ENCODE peak calls at places on chromosomes 11 and 22, in six cellular contexts. X is heart left ventricle, J is NB4, A is upper lobe of right lung, H is HepG2, L is BJ. N is an unnamed sample.
A peak's percentile ranks its signal among the peaks of the same experiment; 100 is the strongest.

GRCh38 chr11:117439256-117439655 is 111.6 kb downstream of the CEP164 start:
- DNase-seq in X (no peak), L (no peak), H (no peak), A (no peak), J (peak; percentile 29), N (no peak)

GRCh38 chr11:101470881-101471535 is 112.8 kb downstream of the TRPC6 start:
- DNase-seq in H (peak; percentile 25), A (no peak), X (no peak), L (no peak), J (no peak), N (peak; percentile 18)

GRCh38 chr11:130849215-130849568 is 67.1 kb downstream of the SNX19 start:
- DNase-seq in H (no peak), X (no peak), J (no peak), L (no peak), A (no peak), N (no peak)

GRCh38 chr22:30298005-30298701 is 8.8 kb upstream of the CASTOR1 start:
- DNase-seq in X (no peak), H (no peak), J (no peak), L (no peak), A (peak; percentile 79), N (no peak)

GRCh38 chr22:27990879-27991278 is 71.8 kb upstream of the PITPNB start:
- DNase-seq in L (no peak), J (peak; percentile 90), A (no peak), H (peak; percentile 63), X (peak; percentile 66), N (peak; percentile 10)

GRCh38 chr22:41247703-41248102 is 7.0 kb upstream of the CHADL start:
- DNase-seq in L (no peak), J (no peak), H (no peak), X (peak; percentile 57), A (no peak), N (no peak)

GRCh38 chr11:95132956-95133355 is 43.3 kb downstream of the ENDOD1 start:
- DNase-seq in X (no peak), J (no peak), H (no peak), A (no peak), L (no peak), N (no peak)

GRCh38 chr22:29062286-29062949 is 787 bp upstream of the C22orf31 start:
- DNase-seq in H (peak; percentile 73), L (no peak), A (no peak), X (no peak), J (no peak), N (no peak)

GRCh38 chr22:27857441-27857840 is 55.9 kb upstream of the MN1 start:
- DNase-seq in H (no peak), L (peak; percentile 55), J (no peak), A (no peak), X (no peak), N (no peak)

GRCh38 chr11:44226945-44227344 is 83.0 kb downstream of the ALX4 start:
- DNase-seq in X (no peak), H (no peak), A (no peak), J (no peak), L (no peak), N (no peak)

GRCh38 chr22:37681001-37681424 is 5.1 kb upstream of the NOL12 start:
- DNase-seq in H (no peak), X (no peak), A (no peak), L (no peak), J (peak; percentile 41), N (peak; percentile 56)

GRCh38 chr11:134702827-134703226 is 290.8 kb upstream of the B3GAT1 start:
- DNase-seq in A (no peak), X (no peak), J (no peak), H (no peak), L (no peak), N (no peak)

GRCh38 chr11:34915136-34916013 is 804 bp downstream of the APIP start:
- DNase-seq in X (no peak), A (no peak), H (no peak), J (peak; percentile 40), L (no peak), N (peak; percentile 44)

GRCh38 chr11:130159657-130160459 is at the start of gene ST14:
- DNase-seq in A (peak; percentile 91), J (peak; percentile 38), H (no peak), X (no peak), L (no peak), N (peak; percentile 85)

GRCh38 chr22:17105143-17106129 is 15.7 kb downstream of the TMEM121B start:
- DNase-seq in L (no peak), J (peak; percentile 21), A (peak; percentile 41), X (no peak), H (no peak), N (no peak)

GRCh38 chr11:100003985-100004384 is 683.1 kb upstream of the ARHGAP42 start:
- DNase-seq in X (no peak), L (no peak), H (no peak), J (no peak), A (no peak), N (no peak)

DNA sequence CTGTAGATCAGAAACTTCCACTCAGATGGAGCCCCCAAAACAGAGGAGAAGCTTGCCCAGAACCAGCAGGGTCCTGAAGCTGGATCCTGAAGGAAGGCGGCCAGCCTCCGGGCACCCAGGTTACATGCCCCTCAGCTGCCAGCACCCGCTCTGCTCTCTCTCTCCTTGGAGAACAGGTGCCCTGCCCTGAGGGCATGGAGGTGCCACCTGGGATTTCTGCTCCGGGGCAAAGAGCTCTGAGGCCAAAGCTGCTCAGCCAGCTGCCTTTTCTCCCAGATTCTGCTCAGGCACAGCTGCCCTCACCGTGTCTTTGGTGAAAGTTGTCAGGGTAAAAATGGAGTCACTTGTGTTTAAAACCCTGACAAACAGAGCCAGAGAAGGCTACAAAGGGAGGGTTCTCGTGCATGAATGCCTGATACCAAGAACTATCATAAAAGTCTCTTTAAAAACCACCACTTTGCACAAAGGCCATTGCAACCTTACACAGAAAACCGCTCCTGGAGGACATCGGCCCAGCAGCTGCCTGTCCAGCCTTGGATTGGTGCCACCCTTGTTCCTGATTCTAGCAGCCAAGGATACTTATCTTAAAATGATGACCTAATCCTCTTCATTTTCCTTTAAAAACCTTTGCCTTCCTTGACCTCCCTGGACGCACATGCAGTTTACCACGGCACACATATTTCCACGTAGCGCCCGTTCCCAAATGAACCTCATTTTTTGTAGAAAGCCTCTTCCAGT is 140.0 kb downstream of the CACNA1I start:
- DNase-seq in X (no peak), H (no peak), L (no peak), A (no peak), J (no peak), N (peak; percentile 18)
- H3K4me3 ChIP-seq in X (no peak overlapping the region), H (no peak overlapping the region), L (no peak overlapping the region), A (no peak overlapping the region), J (no peak overlapping the region), N (no peak overlapping the region)

DNA sequence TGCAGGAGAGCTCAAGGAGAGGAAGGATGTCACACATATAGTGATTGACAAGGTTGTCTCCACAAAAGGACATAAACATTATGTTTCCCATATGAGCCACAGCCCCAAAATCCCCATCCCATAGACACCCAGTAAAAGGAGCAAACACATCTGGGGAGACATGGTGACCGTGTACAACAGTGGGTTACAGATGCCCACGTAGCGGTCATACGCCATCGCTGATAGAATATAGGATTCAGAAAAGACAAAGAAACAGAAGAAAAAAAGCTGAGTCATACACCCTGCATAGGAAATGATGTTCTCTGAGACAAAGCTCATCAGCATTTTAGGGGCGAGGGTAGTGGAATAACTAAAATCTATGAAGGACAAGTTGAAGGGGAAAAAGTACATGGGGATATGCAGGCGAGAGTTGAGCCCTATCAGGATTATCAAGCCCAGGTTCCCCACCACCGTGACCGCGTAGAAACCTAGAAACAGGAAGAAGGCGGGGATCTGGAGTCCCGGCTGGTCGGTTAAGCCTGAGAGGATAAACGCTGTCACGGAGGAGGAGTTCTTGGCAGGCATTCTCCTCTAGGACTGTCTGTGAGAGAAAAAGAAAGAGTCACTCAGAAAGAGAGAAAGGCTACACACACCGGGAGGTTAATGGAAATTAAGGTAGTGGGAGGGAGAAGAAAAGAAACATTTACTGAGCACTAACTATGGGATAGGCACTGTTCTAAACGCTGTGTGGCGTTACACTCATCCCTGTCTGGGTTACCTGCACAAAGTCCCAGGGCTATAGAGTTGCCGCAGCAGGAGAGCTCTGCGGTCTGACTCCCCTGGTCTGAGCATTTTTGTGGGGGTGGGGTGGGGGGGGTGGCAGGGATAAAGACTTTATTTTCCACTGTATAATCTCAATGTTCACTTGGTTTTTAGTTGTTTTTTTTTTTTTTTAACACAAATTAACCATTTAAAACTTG is 36.1 kb upstream of the OR8B8 start:
- DNase-seq in J (peak; percentile 73), A (no peak), L (no peak), X (peak; percentile 39), H (peak; percentile 9), N (peak; percentile 2)
- H3K4me3 ChIP-seq in J (peak overlapping the region; percentile 56), A (peak overlapping the region; percentile 12), L (peak overlapping the region; percentile 9), X (no peak overlapping the region), H (no peak overlapping the region), N (no peak overlapping the region)

DNA sequence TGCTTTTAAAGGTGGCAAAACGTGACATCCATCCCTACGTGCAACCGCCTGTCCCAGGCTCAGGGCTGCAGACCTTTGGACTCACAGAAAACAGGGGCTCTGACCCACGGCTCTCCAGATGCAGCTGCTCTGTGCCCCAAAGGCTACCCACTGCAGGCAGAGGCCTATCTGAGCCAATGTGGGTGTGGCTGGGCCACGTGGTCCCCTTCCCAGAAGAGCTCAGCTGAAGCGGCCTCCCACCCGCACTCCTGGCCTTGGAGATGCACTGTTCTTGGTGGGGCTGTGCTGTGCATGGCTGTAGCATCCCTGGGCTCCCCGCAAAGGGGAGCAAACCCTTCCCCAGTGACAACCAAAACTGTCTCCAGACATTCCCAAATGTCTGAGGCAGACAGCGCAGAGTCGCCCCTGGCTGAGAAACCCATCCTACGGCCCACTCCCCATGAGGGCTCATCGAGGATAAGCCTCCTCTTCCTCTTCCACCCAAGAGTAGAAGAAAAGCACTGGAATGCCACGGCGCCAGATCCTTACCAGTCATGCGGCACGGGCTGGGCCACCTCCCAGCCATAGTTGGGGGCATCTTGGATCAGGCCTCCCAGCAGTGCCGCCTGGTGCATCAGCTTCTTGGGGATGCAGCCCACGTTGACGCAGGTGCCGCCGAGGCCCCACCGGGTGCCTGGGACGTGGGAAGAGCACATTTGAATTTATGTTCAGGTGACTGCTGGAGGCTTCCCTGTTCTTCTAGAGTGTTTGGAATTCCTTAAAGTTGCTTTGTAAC is 23.1 kb upstream of the COMT start:
- DNase-seq in J (no peak), L (no peak), X (no peak), H (no peak), A (no peak), N (no peak)
- H3K4me3 ChIP-seq in J (no peak overlapping the region), L (no peak overlapping the region), X (no peak overlapping the region), H (no peak overlapping the region), A (no peak overlapping the region), N (no peak overlapping the region)

GRCh38 chr11:128688896-128689546 is 4.9 kb upstream of the FLI1 start:
- DNase-seq in J (no peak), H (no peak), L (no peak), A (no peak), X (no peak), N (no peak)

GRCh38 chr11:128689586-128689945 is 4.3 kb upstream of the FLI1 start:
- DNase-seq in A (no peak), X (peak; percentile 15), J (no peak), L (no peak), H (no peak), N (no peak)

GRCh38 chr11:128691802-128692749 is 1.8 kb upstream of the FLI1 start:
- DNase-seq in H (no peak), A (no peak), L (no peak), J (no peak), X (peak; percentile 24), N (no peak)

GRCh38 chr11:128689946-128690745 is 3.7 kb upstream of the FLI1 start:
- DNase-seq in X (peak; percentile 47), H (no peak), A (no peak), J (no peak), L (no peak), N (no peak)

DNA sequence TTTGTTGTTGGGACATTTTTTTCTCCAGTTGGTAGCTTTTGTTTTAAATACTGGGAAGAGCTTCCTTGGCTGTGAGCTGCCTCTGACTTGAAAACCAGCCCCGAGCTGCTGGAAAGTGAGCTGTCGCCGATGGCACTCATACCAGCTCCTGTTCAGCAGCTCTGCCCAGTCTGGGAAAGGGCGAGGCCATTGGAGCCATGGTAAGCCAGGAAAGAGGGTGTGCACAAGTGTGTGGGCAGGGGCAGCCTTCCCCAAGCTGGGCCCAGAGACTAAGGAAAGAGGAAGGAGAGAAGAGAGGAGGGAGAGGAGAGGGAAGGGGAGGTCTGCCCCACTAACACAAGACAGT is 3.2 kb upstream of the FLI1 start:
- DNase-seq in X (no peak), L (no peak), A (no peak), H (no peak), J (peak; percentile 46), N (no peak)
- H3K4me3 ChIP-seq in X (peak overlapping the region; percentile 17), L (no peak overlapping the region), A (no peak overlapping the region), H (no peak overlapping the region), J (no peak overlapping the region), N (no peak overlapping the region)

N was measured in small intestine.